ENCODE peak calls at places on chromosomes 3 and 15, in five cellular contexts. Q, N, J, Z and G are unnamed samples.

GRCh38 chr15:33008284-33009011 is 186.1 kb downstream of the FMN1 start:
- DNase-seq in Q (no peak), Z (no peak), J (no peak), N (no peak), G (no peak)

GRCh38 chr3:150240891-150241290 is 167.2 kb upstream of the TSC22D2 start:
- DNase-seq in J (no peak), Z (no peak), N (no peak), Q (no peak), G (no peak)

GRCh38 chr3:56001537-56001936 is 466.7 kb downstream of the ERC2 start:
- DNase-seq in Z (no peak), Q (no peak), N (no peak), J (no peak), G (no peak)

GRCh38 chr3:120661106-120661962 is 20.7 kb downstream of the HGD start:
- DNase-seq in Z (no peak), Q (no peak), N (peak; percentile 6), J (no peak), G (no peak)

GRCh38 chr15:94177112-94177511 is 54.2 kb upstream of the MCTP2 start:
- DNase-seq in Z (no peak), J (no peak), N (peak; percentile 30), Q (no peak), G (no peak)

GRCh38 chr15:72086920-72087648 is 30.9 kb downstream of the MYO9A start:
- DNase-seq in Z (no peak), J (no peak), N (no peak), Q (no peak), G (no peak)

GRCh38 chr15:80308002-80308401 is 56.0 kb upstream of the CTXND1 start:
- DNase-seq in Q (no peak), N (no peak), Z (no peak), J (no peak), G (peak; percentile 46)

GRCh38 chr15:95603802-95604201 is 726.7 kb upstream of the NR2F2 start:
- DNase-seq in J (no peak), Z (no peak), N (no peak), Q (no peak), G (no peak)

GRCh38 chr3:144114767-144115166 is 143.1 kb downstream of the DIPK2A start:
- DNase-seq in N (no peak), Q (no peak), Z (no peak), J (no peak), G (no peak)

GRCh38 chr3:158953131-158953530 is 151.3 kb downstream of the MFSD1 start:
- DNase-seq in N (no peak), Q (no peak), J (no peak), Z (no peak), G (no peak)

GRCh38 chr3:197404030-197404429 is 105.6 kb upstream of the DLG1 start:
- DNase-seq in J (no peak), Q (no peak), Z (no peak), N (peak; percentile 1), G (no peak)

GRCh38 chr3:64259646-64260045 is 34.4 kb upstream of the PRICKLE2 start:
- DNase-seq in J (no peak), Q (no peak), Z (no peak), N (no peak), G (no peak)

GRCh38 chr15:40928351-40928974 is 677 bp upstream of the DLL4 start:
- DNase-seq in J (peak; percentile 78), Z (no peak), N (no peak), Q (no peak), G (no peak)

GRCh38 chr15:38028869-38029268 is 94.4 kb downstream of the TMCO5A start:
- DNase-seq in N (no peak), J (no peak), Q (no peak), Z (no peak), G (no peak)

GRCh38 chr15:65837301-65838283 is 31.7 kb upstream of the RAB11A start:
- DNase-seq in J (no peak), Q (no peak), N (no peak), Z (no peak), G (no peak)

GRCh38 chr3:184345678-184346144 is 8.3 kb downstream of the FAM131A start:
- DNase-seq in J (peak; percentile 82), N (peak; percentile 73), Q (peak; percentile 66), Z (no peak), G (peak; percentile 84)

GRCh38 chr3:64604313-64604712 is 83.5 kb downstream of the ADAMTS9 start:
- DNase-seq in N (no peak), Z (no peak), Q (no peak), J (no peak), G (no peak)

GRCh38 chr3:30003741-30004140 is 602.7 kb upstream of the TGFBR2 start:
- DNase-seq in Q (no peak), N (no peak), J (no peak), Z (no peak), G (no peak)

GRCh38 chr3:63333815-63334214 is 55.7 kb downstream of the SYNPR start:
- DNase-seq in Q (no peak), N (no peak), J (no peak), Z (no peak), G (no peak)

GRCh38 chr3:24773798-24774197 is 279.1 kb upstream of the THRB start:
- DNase-seq in Q (peak; percentile 59), J (peak; percentile 13), Z (no peak), N (peak; percentile 55), G (peak; percentile 49)

GRCh38 chr3:102004561-102004960 is 155.2 kb downstream of the NFKBIZ start:
- DNase-seq in Q (no peak), N (no peak), Z (no peak), J (no peak), G (no peak)

GRCh38 chr15:78103406-78104118 is 11.2 kb downstream of the SH2D7 start:
- DNase-seq in Z (peak; percentile 67), Q (no peak), N (no peak), J (no peak), G (no peak)

GRCh38 chr3:148077318-148077923 is 620.3 kb upstream of the AGTR1 start:
- DNase-seq in N (no peak), J (no peak), Q (no peak), Z (no peak), G (peak; percentile 6)

GRCh38 chr3:51311055-51311454 is 74.0 kb upstream of the MANF start:
- DNase-seq in N (peak; percentile 32), J (peak; percentile 18), Z (no peak), Q (peak; percentile 30), G (peak; percentile 28)

GRCh38 chr3:149378420-149379388 is 1.3 kb upstream of the TM4SF1 start:
- DNase-seq in J (no peak), Q (no peak), Z (no peak), N (no peak), G (no peak)

GRCh38 chr3:14142567-14143270 is 17.9 kb downstream of the TMEM43 start:
- DNase-seq in Z (no peak), J (no peak), Q (no peak), N (no peak), G (no peak)

GRCh38 chr3:61065451-61066011 is 185.7 kb downstream of the FHIT start:
- DNase-seq in J (no peak), Q (no peak), Z (no peak), N (no peak), G (no peak)

GRCh38 chr3:196611761-196612483 is 27.6 kb upstream of the NRROS start:
- DNase-seq in Z (no peak), J (peak; percentile 55), Q (no peak), N (peak; percentile 48), G (no peak)

GRCh38 chr3:179812096-179812382 is 159.2 kb downstream of the USP13 start:
- DNase-seq in J (no peak), N (no peak), Q (no peak), Z (no peak), G (no peak)

GRCh38 chr3:190183121-190183520 is 62.4 kb upstream of the P3H2 start:
- DNase-seq in Q (peak; percentile 36), J (no peak), Z (no peak), N (no peak), G (no peak)
- TF ChIP-seq FOXM1 in Q (no peak), J (no peak), Z (no peak), N (no peak), G (no peak)

GRCh38 chr3:129032716-129033115 is 27.9 kb upstream of the GP9 start:
- DNase-seq in Q (no peak), N (no peak), Z (no peak), J (no peak), G (no peak)

GRCh38 chr3:129035360-129036233 is 25.0 kb upstream of the GP9 start:
- DNase-seq in N (peak; percentile 8), Q (no peak), J (no peak), Z (no peak), G (peak; percentile 31)

GRCh38 chr3:129033151-129033550 is 27.4 kb upstream of the GP9 start:
- DNase-seq in N (no peak), J (no peak), Q (no peak), Z (no peak), G (no peak)

GRCh38 chr3:129034650-129035049 is 25.9 kb upstream of the GP9 start:
- DNase-seq in Z (no peak), Q (peak; percentile 55), J (peak; percentile 42), N (peak; percentile 62), G (no peak)

DNA sequence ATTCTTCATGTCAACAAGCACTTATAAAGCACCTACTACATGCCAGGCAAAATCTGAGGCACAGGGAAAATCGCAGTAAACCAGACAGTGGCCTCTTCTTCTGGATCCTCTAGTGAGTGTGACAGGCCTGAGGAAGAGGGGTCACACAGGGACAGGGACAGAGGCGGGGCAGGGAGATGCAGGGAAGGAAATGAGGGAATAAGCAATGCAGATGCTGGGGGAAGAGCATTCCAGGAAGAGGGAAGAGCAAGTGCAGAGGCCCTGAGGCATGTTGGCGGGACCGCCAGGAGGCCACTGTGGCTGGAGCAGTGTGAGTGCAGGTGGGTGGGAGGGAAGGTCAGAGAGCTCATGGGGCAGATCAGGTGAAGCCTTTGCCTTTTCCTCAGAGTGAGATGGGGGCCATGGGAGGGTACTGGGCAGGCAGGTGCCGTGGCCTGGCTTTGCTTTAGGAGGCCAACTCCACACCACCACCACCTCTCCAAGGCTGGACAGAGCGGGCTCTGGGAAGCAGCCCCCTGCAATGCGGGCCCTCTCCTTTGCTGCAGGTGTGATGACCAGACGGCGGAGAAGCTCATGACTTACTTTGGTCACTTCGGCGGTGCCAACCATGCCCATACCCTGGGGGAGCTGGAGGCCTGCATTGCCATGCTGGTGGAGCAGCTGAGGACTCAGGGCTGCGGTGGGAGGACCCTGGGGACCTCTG is 26.8 kb upstream of the GP9 start:
- DNase-seq in N (peak; percentile 4), J (no peak), Q (no peak), Z (no peak), G (no peak)
- TF ChIP-seq FOXM1 in N (no peak), J (no peak), Q (no peak), Z (no peak), G (no peak)

DNA sequence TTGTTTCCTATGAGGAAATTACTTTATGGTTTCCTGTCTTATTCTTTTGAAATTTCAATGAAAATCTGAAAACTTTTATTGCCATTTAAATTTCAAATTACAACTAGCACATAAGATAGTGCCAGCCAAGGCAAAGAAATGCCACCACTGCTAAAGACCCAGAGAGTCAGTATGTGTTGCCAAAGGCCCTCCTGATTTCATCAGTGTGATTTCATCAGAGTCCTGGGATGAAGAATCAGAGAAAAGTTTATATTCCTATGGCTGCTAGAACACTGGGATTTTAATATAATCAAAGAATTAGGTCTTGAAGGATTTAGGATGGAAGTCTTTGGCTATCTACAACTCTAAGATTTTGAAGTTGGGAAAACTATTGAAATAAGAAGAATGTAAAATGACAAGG is 434.2 kb upstream of the CCDC54 start:
- DNase-seq in Q (no peak), N (no peak), Z (no peak), J (no peak), G (no peak)
- TF ChIP-seq FOXM1 in Q (no peak), N (no peak), Z (no peak), J (no peak), G (no peak)

DNA sequence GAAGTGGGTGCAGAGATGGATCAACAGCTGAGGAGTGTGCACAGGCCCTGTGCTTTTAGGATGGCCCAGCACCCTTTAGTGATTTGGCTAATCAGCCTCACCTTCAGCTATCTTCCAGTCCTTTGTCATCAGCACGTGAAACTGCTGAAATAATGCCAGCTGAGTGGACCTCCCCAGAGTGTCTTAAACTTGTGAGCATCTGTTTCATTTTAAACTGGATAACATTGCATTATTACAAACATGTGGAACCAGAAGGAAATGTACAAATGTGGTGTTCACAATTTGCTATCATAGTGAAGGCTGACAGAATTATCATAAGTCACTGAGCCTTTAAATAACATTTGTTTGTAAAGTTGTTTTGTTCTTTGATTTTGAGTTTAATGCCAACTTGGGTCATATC is 15.2 kb downstream of the P2RY14 start:
- DNase-seq in J (no peak), Z (no peak), N (no peak), Q (no peak), G (no peak)
- TF ChIP-seq FOXM1 in J (no peak), Z (no peak), N (no peak), Q (no peak), G (no peak)